ENCODE peak calls at places on chromosomes 11 and 22, in ten cellular contexts. J is brain microvascular endothelial cell; A is CD8-positive, alpha-beta memory T cell; H is IMR-90; E is MM.1S; Z is NCI-H748 treated with DMSO at 0.1 percent for 48 hours; W is germinal center; B is BE2C; I is thoracic aorta; L is astrocyte of the hippocampus. Q is an unnamed sample.

GRCh38 chr11:45736424-45736823 is 68.5 kb upstream of the SLC35C1 start:
- DNase-seq in J (no peak), A (no peak), H (peak), E (no peak), Z (no peak), W (no peak), B (no peak), I (no peak), L (peak), Q (no peak)

GRCh38 chr22:37777122-37777687 is 30.5 kb upstream of the GCAT start:
- DNase-seq in J (peak), A (no peak), H (peak), E (peak), Z (no peak), W (peak), B (peak), I (no peak), L (peak), Q (no peak)

GRCh38 chr11:72869845-72870244 is 55.6 kb downstream of the ATG16L2 start:
- DNase-seq in J (no peak), A (no peak), H (no peak), E (no peak), Z (no peak), W (no peak), B (no peak), I (no peak), L (no peak), Q (no peak)

GRCh38 chr11:14578551-14578956 is 58.4 kb upstream of the PSMA1 start:
- DNase-seq in J (peak), A (peak), H (peak), E (peak), Z (peak), W (peak), B (peak), I (no peak), L (peak), Q (peak)

GRCh38 chr11:29782447-29782846 is 234.4 kb downstream of the KCNA4 start:
- DNase-seq in J (no peak), A (no peak), H (no peak), E (no peak), Z (no peak), W (no peak), B (no peak), I (no peak), L (no peak), Q (no peak)

GRCh38 chr22:41925783-41926460 is 684 bp downstream of the TNFRSF13C start:
- DNase-seq in J (no peak), A (peak), H (peak), E (peak), Z (peak), W (peak), B (peak), I (no peak), L (peak), Q (peak)

GRCh38 chr11:98657711-98658110 is 363.0 kb upstream of the CNTN5 start:
- DNase-seq in J (no peak), A (no peak), H (no peak), E (no peak), Z (no peak), W (no peak), B (no peak), I (no peak), L (no peak), Q (no peak)

GRCh38 chr11:73969991-73970800 is 12.4 kb downstream of the UCP2 start:
- DNase-seq in J (no peak), A (peak), H (no peak), E (no peak), Z (no peak), W (no peak), B (peak), I (no peak), L (no peak), Q (no peak)

GRCh38 chr11:46389450-46390330 is 1.9 kb downstream of the CHRM4 start:
- DNase-seq in J (peak), A (no peak), H (peak), E (peak), Z (peak), W (peak), B (peak), I (no peak), L (peak), Q (peak)

GRCh38 chr11:2524446-2525165 is 79.8 kb downstream of the KCNQ1 start:
- DNase-seq in J (no peak), A (peak), H (no peak), E (no peak), Z (no peak), W (no peak), B (peak), I (no peak), L (no peak), Q (no peak)

GRCh38 chr11:69840371-69841169 is 21.4 kb upstream of the FGF3 start:
- DNase-seq in J (no peak), A (no peak), H (no peak), E (no peak), Z (no peak), W (no peak), B (peak), I (no peak), L (peak), Q (peak)

GRCh38 chr11:29300441-29300840 is 716.4 kb downstream of the KCNA4 start:
- DNase-seq in J (peak), A (no peak), H (peak), E (no peak), Z (no peak), W (no peak), B (no peak), I (no peak), L (peak), Q (no peak)

GRCh38 chr11:76164861-76165751 is 41.2 kb downstream of the WNT11 start:
- DNase-seq in J (no peak), A (no peak), H (no peak), E (no peak), Z (no peak), W (no peak), B (no peak), I (no peak), L (no peak), Q (no peak)

GRCh38 chr11:80455818-80456217 is 1015.0 kb upstream of the TENM4 start:
- DNase-seq in J (no peak), A (no peak), H (no peak), E (no peak), Z (no peak), W (no peak), B (no peak), I (no peak), L (no peak), Q (no peak)

GRCh38 chr11:78210000-78210608 is 21.4 kb downstream of the USP35 start:
- DNase-seq in J (no peak), A (no peak), H (no peak), E (no peak), Z (no peak), W (no peak), B (no peak), I (no peak), L (no peak), Q (no peak)

GRCh38 chr11:123654566-123655081 is at the start of gene SCN3B:
- DNase-seq in J (peak), A (no peak), H (peak), E (peak), Z (peak), W (peak), B (peak), I (no peak), L (peak), Q (peak)

GRCh38 chr11:111935331-111936044 is 1.7 kb upstream of the DIXDC1 start:
- DNase-seq in J (no peak), A (no peak), H (peak), E (peak), Z (no peak), W (no peak), B (no peak), I (no peak), L (no peak), Q (no peak)

GRCh38 chr11:31218847-31219246 is 150.7 kb downstream of the DCDC1 start:
- DNase-seq in J (no peak), A (no peak), H (no peak), E (no peak), Z (no peak), W (no peak), B (no peak), I (no peak), L (no peak), Q (no peak)

GRCh38 chr11:112366777-112367176 is 106.1 kb upstream of the PLET1 start:
- DNase-seq in J (no peak), A (no peak), H (peak), E (no peak), Z (no peak), W (no peak), B (no peak), I (no peak), L (no peak), Q (no peak)

GRCh38 chr11:37947816-37948215 is 1349.8 kb upstream of the RAG2 start:
- DNase-seq in J (no peak), A (no peak), H (no peak), E (no peak), Z (no peak), W (no peak), B (no peak), I (no peak), L (no peak), Q (no peak)

GRCh38 chr22:40232624-40233023 is 54.9 kb downstream of the TNRC6B start:
- DNase-seq in J (no peak), A (no peak), H (no peak), E (no peak), Z (no peak), W (no peak), B (no peak), I (no peak), L (no peak), Q (no peak)

GRCh38 chr11:112526699-112527410 is 266.2 kb upstream of the PLET1 start:
- DNase-seq in J (no peak), A (no peak), H (no peak), E (no peak), Z (no peak), W (no peak), B (no peak), I (no peak), L (no peak), Q (no peak)

GRCh38 chr11:75582935-75583709 is 21.1 kb downstream of the SERPINH1 start:
- DNase-seq in J (peak), A (peak), H (peak), E (peak), Z (peak), W (peak), B (peak), I (no peak), L (peak), Q (peak)

GRCh38 chr11:44338721-44339529 is 29.0 kb upstream of the ALX4 start:
- DNase-seq in J (no peak), A (no peak), H (no peak), E (no peak), Z (peak), W (no peak), B (no peak), I (no peak), L (no peak), Q (peak)

GRCh38 chr11:15748107-15748506 is 608.2 kb downstream of the SOX6 start:
- DNase-seq in J (no peak), A (no peak), H (peak), E (no peak), Z (no peak), W (no peak), B (no peak), I (no peak), L (no peak), Q (no peak)

GRCh38 chr11:64234840-64235379 is 526 bp downstream of the VEGFB start:
- DNase-seq in J (no peak), A (peak), H (no peak), E (peak), Z (no peak), W (peak), B (peak), I (no peak), L (peak), Q (peak)

GRCh38 chr11:75350743-75351540 is 519 bp downstream of the ARRB1 start:
- DNase-seq in J (no peak), A (no peak), H (peak), E (no peak), Z (no peak), W (no peak), B (peak), I (no peak), L (peak), Q (no peak)

GRCh38 chr11:12195773-12196172 is 85.4 kb downstream of the MICAL2 start:
- DNase-seq in J (no peak), A (peak), H (no peak), E (peak), Z (no peak), W (no peak), B (no peak), I (no peak), L (no peak), Q (no peak)

GRCh38 chr22:36663581-36663980 is 40.0 kb downstream of the CACNG2 start:
- DNase-seq in J (no peak), A (no peak), H (no peak), E (no peak), Z (no peak), W (no peak), B (no peak), I (no peak), L (no peak), Q (no peak)

GRCh38 chr11:36363361-36364272 is 67.5 kb downstream of the PRR5L start:
- DNase-seq in J (no peak), A (no peak), H (no peak), E (peak), Z (no peak), W (no peak), B (no peak), I (no peak), L (peak), Q (no peak)

GRCh38 chr11:44939673-44940072 is 11.0 kb downstream of the TP53I11 start:
- DNase-seq in J (no peak), A (no peak), H (no peak), E (no peak), Z (no peak), W (no peak), B (no peak), I (no peak), L (peak), Q (no peak)

GRCh38 chr22:21447694-21448402 is 19.3 kb upstream of the TMEM191C start:
- DNase-seq in J (no peak), A (no peak), H (no peak), E (no peak), Z (no peak), W (no peak), B (peak), I (no peak), L (no peak), Q (no peak)

GRCh38 chr11:48123934-48124755 is 92.5 kb upstream of the OR4B1 start:
- DNase-seq in J (no peak), A (no peak), H (no peak), E (no peak), Z (no peak), W (no peak), B (no peak), I (no peak), L (no peak), Q (no peak)

GRCh38 chr11:134411887-134412507 is at the start of gene B3GAT1:
- DNase-seq in J (no peak), A (peak), H (no peak), E (no peak), Z (no peak), W (no peak), B (no peak), I (no peak), L (no peak), Q (peak)

GRCh38 chr11:74141908-74142307 is 28.9 kb downstream of the C2CD3 start:
- DNase-seq in J (no peak), A (no peak), H (no peak), E (no peak), Z (no peak), W (no peak), B (no peak), I (no peak), L (no peak), Q (no peak)

GRCh38 chr11:26319906-26320305 is 12.0 kb upstream of the ANO3 start:
- DNase-seq in J (peak), A (no peak), H (no peak), E (no peak), Z (no peak), W (no peak), B (no peak), I (no peak), L (no peak), Q (no peak)

Q was measured in NCI-H1105.